ENCODE peak calls at places on chromosomes 3 and 15, in six cellular contexts. One of them, this sample, is unnamed.
A peak's percentile ranks its signal among the peaks of the same experiment; 100 is the strongest.

GRCh38 chr3:14377838-14378169 is 24.6 kb upstream of the SLC6A6 start:
- DNase-seq in stimulated activated CD4-positive, alpha-beta T cell treated with anti-CD3 and anti-CD28 coated beads, TNF-alpha, amount 100 ng/mL, for 1 hour: no peak
- DNase-seq in endothelial cell: no peak
- DNase-seq in NCI-H1436 treated with DMSO at 0.1 percent for 48 hours: no peak
- DNase-seq in BJ: no peak
- DNase-seq in HT1080: no peak
- DNase-seq in this sample: no peak

GRCh38 chr3:58272891-58273290 is 33.2 kb upstream of the RPP14 start:
- DNase-seq in BJ: no peak
- DNase-seq in stimulated activated CD4-positive, alpha-beta T cell treated with anti-CD3 and anti-CD28 coated beads, TNF-alpha, amount 100 ng/mL, for 1 hour: no peak
- DNase-seq in NCI-H1436 treated with DMSO at 0.1 percent for 48 hours: no peak
- DNase-seq in HT1080: no peak
- DNase-seq in endothelial cell: no peak
- DNase-seq in this sample: no peak

GRCh38 chr3:48371651-48372376 is at the start of gene FBXW12:
- DNase-seq in stimulated activated CD4-positive, alpha-beta T cell treated with anti-CD3 and anti-CD28 coated beads, TNF-alpha, amount 100 ng/mL, for 1 hour: no peak
- DNase-seq in endothelial cell: no peak
- DNase-seq in NCI-H1436 treated with DMSO at 0.1 percent for 48 hours: no peak
- DNase-seq in BJ: no peak
- DNase-seq in HT1080: no peak
- DNase-seq in this sample: no peak

GRCh38 chr15:28265334-28266019 is 56.5 kb downstream of the HERC2 start:
- DNase-seq in NCI-H1436 treated with DMSO at 0.1 percent for 48 hours: no peak
- DNase-seq in BJ: no peak
- DNase-seq in stimulated activated CD4-positive, alpha-beta T cell treated with anti-CD3 and anti-CD28 coated beads, TNF-alpha, amount 100 ng/mL, for 1 hour: no peak
- DNase-seq in HT1080: no peak
- DNase-seq in endothelial cell: no peak
- DNase-seq in this sample: no peak

GRCh38 chr15:47975422-47975821 is 145.4 kb upstream of the SLC24A5 start:
- DNase-seq in BJ: no peak
- DNase-seq in endothelial cell: no peak
- DNase-seq in stimulated activated CD4-positive, alpha-beta T cell treated with anti-CD3 and anti-CD28 coated beads, TNF-alpha, amount 100 ng/mL, for 1 hour: no peak
- DNase-seq in HT1080: no peak
- DNase-seq in NCI-H1436 treated with DMSO at 0.1 percent for 48 hours: no peak
- DNase-seq in this sample: no peak

GRCh38 chr15:76994971-76995945 is at the start of gene PSTPIP1:
- DNase-seq in stimulated activated CD4-positive, alpha-beta T cell treated with anti-CD3 and anti-CD28 coated beads, TNF-alpha, amount 100 ng/mL, for 1 hour: peak; percentile 40
- DNase-seq in BJ: no peak
- DNase-seq in NCI-H1436 treated with DMSO at 0.1 percent for 48 hours: no peak
- DNase-seq in HT1080: no peak
- DNase-seq in endothelial cell: no peak
- DNase-seq in this sample: peak; percentile 75

GRCh38 chr3:143084856-143085731 is 34.5 kb upstream of the CHST2 start:
- DNase-seq in HT1080: peak; percentile 84
- DNase-seq in NCI-H1436 treated with DMSO at 0.1 percent for 48 hours: no peak
- DNase-seq in endothelial cell: no peak
- DNase-seq in BJ: no peak
- DNase-seq in stimulated activated CD4-positive, alpha-beta T cell treated with anti-CD3 and anti-CD28 coated beads, TNF-alpha, amount 100 ng/mL, for 1 hour: no peak
- DNase-seq in this sample: peak; percentile 22

GRCh38 chr3:186476044-186476468 is 68.1 kb downstream of the CRYGS start:
- DNase-seq in stimulated activated CD4-positive, alpha-beta T cell treated with anti-CD3 and anti-CD28 coated beads, TNF-alpha, amount 100 ng/mL, for 1 hour: no peak
- DNase-seq in NCI-H1436 treated with DMSO at 0.1 percent for 48 hours: no peak
- DNase-seq in BJ: no peak
- DNase-seq in endothelial cell: no peak
- DNase-seq in HT1080: no peak
- DNase-seq in this sample: no peak

GRCh38 chr15:39453500-39454073 is 127.3 kb upstream of the THBS1 start:
- DNase-seq in NCI-H1436 treated with DMSO at 0.1 percent for 48 hours: no peak
- DNase-seq in endothelial cell: no peak
- DNase-seq in HT1080: no peak
- DNase-seq in BJ: no peak
- DNase-seq in stimulated activated CD4-positive, alpha-beta T cell treated with anti-CD3 and anti-CD28 coated beads, TNF-alpha, amount 100 ng/mL, for 1 hour: no peak
- DNase-seq in this sample: no peak

GRCh38 chr3:191070762-191071365 is 128.2 kb upstream of the OSTN start:
- DNase-seq in BJ: no peak
- DNase-seq in NCI-H1436 treated with DMSO at 0.1 percent for 48 hours: no peak
- DNase-seq in endothelial cell: no peak
- DNase-seq in HT1080: peak; percentile 50
- DNase-seq in stimulated activated CD4-positive, alpha-beta T cell treated with anti-CD3 and anti-CD28 coated beads, TNF-alpha, amount 100 ng/mL, for 1 hour: no peak
- DNase-seq in this sample: no peak

GRCh38 chr3:43372809-43373587 is 86.7 kb downstream of the SNRK start:
- DNase-seq in NCI-H1436 treated with DMSO at 0.1 percent for 48 hours: no peak
- DNase-seq in stimulated activated CD4-positive, alpha-beta T cell treated with anti-CD3 and anti-CD28 coated beads, TNF-alpha, amount 100 ng/mL, for 1 hour: no peak
- DNase-seq in HT1080: no peak
- DNase-seq in BJ: no peak
- DNase-seq in endothelial cell: no peak
- DNase-seq in this sample: no peak

GRCh38 chr3:73408597-73408996 is 216.1 kb downstream of the PDZRN3 start:
- DNase-seq in NCI-H1436 treated with DMSO at 0.1 percent for 48 hours: no peak
- DNase-seq in BJ: no peak
- DNase-seq in stimulated activated CD4-positive, alpha-beta T cell treated with anti-CD3 and anti-CD28 coated beads, TNF-alpha, amount 100 ng/mL, for 1 hour: no peak
- DNase-seq in endothelial cell: no peak
- DNase-seq in HT1080: no peak
- DNase-seq in this sample: no peak

GRCh38 chr3:13208706-13209295 is 135.6 kb upstream of the IQSEC1 start:
- DNase-seq in BJ: no peak
- DNase-seq in endothelial cell: no peak
- DNase-seq in HT1080: no peak
- DNase-seq in NCI-H1436 treated with DMSO at 0.1 percent for 48 hours: no peak
- DNase-seq in stimulated activated CD4-positive, alpha-beta T cell treated with anti-CD3 and anti-CD28 coated beads, TNF-alpha, amount 100 ng/mL, for 1 hour: no peak
- DNase-seq in this sample: no peak

GRCh38 chr3:28334552-28334951 is 14.0 kb upstream of the ZCWPW2 start:
- DNase-seq in NCI-H1436 treated with DMSO at 0.1 percent for 48 hours: no peak
- DNase-seq in HT1080: no peak
- DNase-seq in endothelial cell: no peak
- DNase-seq in stimulated activated CD4-positive, alpha-beta T cell treated with anti-CD3 and anti-CD28 coated beads, TNF-alpha, amount 100 ng/mL, for 1 hour: no peak
- DNase-seq in BJ: no peak
- DNase-seq in this sample: no peak

GRCh38 chr3:110479676-110480075 is 591.9 kb upstream of the NECTIN3 start:
- DNase-seq in BJ: no peak
- DNase-seq in NCI-H1436 treated with DMSO at 0.1 percent for 48 hours: no peak
- DNase-seq in endothelial cell: no peak
- DNase-seq in HT1080: no peak
- DNase-seq in stimulated activated CD4-positive, alpha-beta T cell treated with anti-CD3 and anti-CD28 coated beads, TNF-alpha, amount 100 ng/mL, for 1 hour: no peak
- DNase-seq in this sample: no peak

GRCh38 chr15:70095387-70096214 is 2.1 kb downstream of the TLE3 start:
- DNase-seq in stimulated activated CD4-positive, alpha-beta T cell treated with anti-CD3 and anti-CD28 coated beads, TNF-alpha, amount 100 ng/mL, for 1 hour: no peak
- DNase-seq in NCI-H1436 treated with DMSO at 0.1 percent for 48 hours: no peak
- DNase-seq in HT1080: no peak
- DNase-seq in endothelial cell: no peak
- DNase-seq in BJ: no peak
- DNase-seq in this sample: peak; percentile 77

GRCh38 chr3:81186412-81186811 is 575.0 kb downstream of the GBE1 start:
- DNase-seq in HT1080: no peak
- DNase-seq in BJ: no peak
- DNase-seq in endothelial cell: no peak
- DNase-seq in NCI-H1436 treated with DMSO at 0.1 percent for 48 hours: no peak
- DNase-seq in stimulated activated CD4-positive, alpha-beta T cell treated with anti-CD3 and anti-CD28 coated beads, TNF-alpha, amount 100 ng/mL, for 1 hour: no peak
- DNase-seq in this sample: no peak

GRCh38 chr15:84947947-84948830 is 33.5 kb upstream of the PDE8A start:
- DNase-seq in NCI-H1436 treated with DMSO at 0.1 percent for 48 hours: no peak
- DNase-seq in stimulated activated CD4-positive, alpha-beta T cell treated with anti-CD3 and anti-CD28 coated beads, TNF-alpha, amount 100 ng/mL, for 1 hour: no peak
- DNase-seq in BJ: peak; percentile 82
- DNase-seq in endothelial cell: no peak
- DNase-seq in HT1080: peak; percentile 90
- DNase-seq in this sample: no peak

GRCh38 chr3:12972043-12972442 is 101.2 kb downstream of the IQSEC1 start:
- DNase-seq in stimulated activated CD4-positive, alpha-beta T cell treated with anti-CD3 and anti-CD28 coated beads, TNF-alpha, amount 100 ng/mL, for 1 hour: no peak
- DNase-seq in HT1080: no peak
- DNase-seq in NCI-H1436 treated with DMSO at 0.1 percent for 48 hours: no peak
- DNase-seq in BJ: no peak
- DNase-seq in endothelial cell: no peak
- DNase-seq in this sample: no peak

GRCh38 chr3:112671930-112672715 is 31.2 kb upstream of the CCDC80 start:
- DNase-seq in stimulated activated CD4-positive, alpha-beta T cell treated with anti-CD3 and anti-CD28 coated beads, TNF-alpha, amount 100 ng/mL, for 1 hour: no peak
- DNase-seq in BJ: peak; percentile 98
- DNase-seq in HT1080: peak; percentile 82
- DNase-seq in NCI-H1436 treated with DMSO at 0.1 percent for 48 hours: no peak
- DNase-seq in endothelial cell: no peak
- DNase-seq in this sample: no peak

GRCh38 chr3:158456114-158456513 is 114.9 kb upstream of the MLF1 start:
- DNase-seq in NCI-H1436 treated with DMSO at 0.1 percent for 48 hours: no peak
- DNase-seq in endothelial cell: no peak
- DNase-seq in BJ: no peak
- DNase-seq in HT1080: peak; percentile 10
- DNase-seq in stimulated activated CD4-positive, alpha-beta T cell treated with anti-CD3 and anti-CD28 coated beads, TNF-alpha, amount 100 ng/mL, for 1 hour: no peak
- DNase-seq in this sample: no peak

GRCh38 chr3:32401541-32402052 is 9.9 kb downstream of the CMTM7 start:
- DNase-seq in BJ: no peak
- DNase-seq in stimulated activated CD4-positive, alpha-beta T cell treated with anti-CD3 and anti-CD28 coated beads, TNF-alpha, amount 100 ng/mL, for 1 hour: no peak
- DNase-seq in HT1080: peak; percentile 87
- DNase-seq in NCI-H1436 treated with DMSO at 0.1 percent for 48 hours: no peak
- DNase-seq in endothelial cell: peak; percentile 87
- DNase-seq in this sample: peak; percentile 68

GRCh38 chr3:175129126-175129525 is 270.0 kb downstream of the NAALADL2 start:
- DNase-seq in stimulated activated CD4-positive, alpha-beta T cell treated with anti-CD3 and anti-CD28 coated beads, TNF-alpha, amount 100 ng/mL, for 1 hour: no peak
- DNase-seq in HT1080: peak; percentile 60
- DNase-seq in BJ: peak; percentile 4
- DNase-seq in endothelial cell: no peak
- DNase-seq in NCI-H1436 treated with DMSO at 0.1 percent for 48 hours: no peak
- DNase-seq in this sample: no peak

GRCh38 chr15:32743411-32744145 is 25.8 kb downstream of the GREM1 start:
- DNase-seq in endothelial cell: no peak
- DNase-seq in stimulated activated CD4-positive, alpha-beta T cell treated with anti-CD3 and anti-CD28 coated beads, TNF-alpha, amount 100 ng/mL, for 1 hour: no peak
- DNase-seq in BJ: no peak
- DNase-seq in NCI-H1436 treated with DMSO at 0.1 percent for 48 hours: no peak
- DNase-seq in HT1080: peak; percentile 60
- DNase-seq in this sample: no peak

GRCh38 chr3:99668044-99668443 is 29.6 kb downstream of the COL8A1 start:
- DNase-seq in NCI-H1436 treated with DMSO at 0.1 percent for 48 hours: no peak
- DNase-seq in HT1080: no peak
- DNase-seq in stimulated activated CD4-positive, alpha-beta T cell treated with anti-CD3 and anti-CD28 coated beads, TNF-alpha, amount 100 ng/mL, for 1 hour: no peak
- DNase-seq in BJ: no peak
- DNase-seq in endothelial cell: no peak
- DNase-seq in this sample: no peak

GRCh38 chr3:197709135-197709534 is 27.6 kb downstream of the RUBCN start:
- DNase-seq in endothelial cell: no peak
- DNase-seq in BJ: no peak
- DNase-seq in NCI-H1436 treated with DMSO at 0.1 percent for 48 hours: no peak
- DNase-seq in HT1080: no peak
- DNase-seq in stimulated activated CD4-positive, alpha-beta T cell treated with anti-CD3 and anti-CD28 coated beads, TNF-alpha, amount 100 ng/mL, for 1 hour: no peak
- DNase-seq in this sample: no peak

GRCh38 chr3:112776836-112777235 is 69.8 kb downstream of the CD200R1L start:
- DNase-seq in endothelial cell: no peak
- DNase-seq in NCI-H1436 treated with DMSO at 0.1 percent for 48 hours: no peak
- DNase-seq in BJ: no peak
- DNase-seq in HT1080: no peak
- DNase-seq in stimulated activated CD4-positive, alpha-beta T cell treated with anti-CD3 and anti-CD28 coated beads, TNF-alpha, amount 100 ng/mL, for 1 hour: no peak
- DNase-seq in this sample: no peak

GRCh38 chr3:71127463-71128243 is 455.9 kb downstream of the FOXP1 start:
- DNase-seq in BJ: no peak
- DNase-seq in endothelial cell: no peak
- DNase-seq in stimulated activated CD4-positive, alpha-beta T cell treated with anti-CD3 and anti-CD28 coated beads, TNF-alpha, amount 100 ng/mL, for 1 hour: peak; percentile 16
- DNase-seq in NCI-H1436 treated with DMSO at 0.1 percent for 48 hours: no peak
- DNase-seq in HT1080: peak; percentile 71
- DNase-seq in this sample: peak; percentile 59

GRCh38 chr3:119937229-119937628 is 155.3 kb downstream of the NR1I2 start:
- DNase-seq in HT1080: peak; percentile 42
- DNase-seq in NCI-H1436 treated with DMSO at 0.1 percent for 48 hours: no peak
- DNase-seq in BJ: no peak
- DNase-seq in endothelial cell: no peak
- DNase-seq in stimulated activated CD4-positive, alpha-beta T cell treated with anti-CD3 and anti-CD28 coated beads, TNF-alpha, amount 100 ng/mL, for 1 hour: peak; percentile 0
- DNase-seq in this sample: no peak

GRCh38 chr3:196322-197153 is at the start of gene CHL1:
- DNase-seq in HT1080: no peak
- DNase-seq in BJ: no peak
- DNase-seq in NCI-H1436 treated with DMSO at 0.1 percent for 48 hours: peak; percentile 2
- DNase-seq in endothelial cell: no peak
- DNase-seq in stimulated activated CD4-positive, alpha-beta T cell treated with anti-CD3 and anti-CD28 coated beads, TNF-alpha, amount 100 ng/mL, for 1 hour: no peak
- DNase-seq in this sample: no peak

GRCh38 chr15:70002897-70003296 is 94.8 kb downstream of the TLE3 start:
- DNase-seq in NCI-H1436 treated with DMSO at 0.1 percent for 48 hours: no peak
- DNase-seq in HT1080: no peak
- DNase-seq in BJ: no peak
- DNase-seq in endothelial cell: no peak
- DNase-seq in stimulated activated CD4-positive, alpha-beta T cell treated with anti-CD3 and anti-CD28 coated beads, TNF-alpha, amount 100 ng/mL, for 1 hour: no peak
- DNase-seq in this sample: no peak

GRCh38 chr3:144162042-144162441 is 190.4 kb downstream of the DIPK2A start:
- DNase-seq in NCI-H1436 treated with DMSO at 0.1 percent for 48 hours: no peak
- DNase-seq in endothelial cell: no peak
- DNase-seq in stimulated activated CD4-positive, alpha-beta T cell treated with anti-CD3 and anti-CD28 coated beads, TNF-alpha, amount 100 ng/mL, for 1 hour: no peak
- DNase-seq in HT1080: peak; percentile 13
- DNase-seq in BJ: peak; percentile 23
- DNase-seq in this sample: no peak

This sample was measured in B cell.